ENCODE peak calls at places on chromosomes 13 and 19, in seven cellular contexts. X is colonic mucosa; P is progenitor cell of endocrine pancreas; T is cortex of kidney; O is stimulated activated CD4-positive, alpha-beta T cell treated with anti-CD3 and anti-CD28 coated beads, Interleukin-1b, Interleukin-23, amount 100 ng/mL, for 48 hours; I is nucleus accumbens; F is mammary epithelial cell. N is an unnamed sample.

GRCh38 chr19:57560049-57560491 is 407 bp upstream of the ZNF550 start:
- DNase-seq in X (no peak), P (no peak), T (no peak), O (no peak), I (no peak), F (peak), N (no peak)

GRCh38 chr19:3338541-3339181 is 27.7 kb upstream of the NFIC start:
- DNase-seq in X (peak), P (no peak), T (no peak), O (peak), I (no peak), F (no peak), N (peak)

GRCh38 chr13:99959538-99960230 is 11.9 kb downstream of the ZIC5 start:
- DNase-seq in X (no peak), P (no peak), T (no peak), O (no peak), I (no peak), F (peak), N (no peak)

GRCh38 chr19:4057913-4058695 is 8.6 kb downstream of the ZBTB7A start:
- DNase-seq in X (peak), P (no peak), T (no peak), O (peak), I (peak), F (peak), N (peak)

GRCh38 chr19:54154603-54155345 is 4.7 kb downstream of the LENG1 start:
- DNase-seq in X (no peak), P (no peak), T (no peak), O (peak), I (no peak), F (no peak), N (no peak)

GRCh38 chr13:108402850-108403249 is 133.3 kb downstream of the TNFSF13B start:
- DNase-seq in X (no peak), P (no peak), T (no peak), O (no peak), I (no peak), F (no peak), N (no peak)

GRCh38 chr13:67736646-67737420 is 506.7 kb upstream of the PCDH9 start:
- DNase-seq in X (peak), P (peak), T (no peak), O (no peak), I (no peak), F (no peak), N (peak)

GRCh38 chr13:98460519-98460918 is 116.4 kb downstream of the STK24 start:
- DNase-seq in X (no peak), P (no peak), T (no peak), O (no peak), I (no peak), F (no peak), N (no peak)

GRCh38 chr13:29934531-29935308 is 84.3 kb upstream of the UBL3 start:
- DNase-seq in X (no peak), P (no peak), T (no peak), O (peak), I (peak), F (no peak), N (no peak)

N was measured in NB4.